ENCODE peak calls at places on chromosomes 13 and 19, in four cellular contexts. E, Z, Q and B are unnamed samples. For H3K36me3 and H3K9me3, the result is how much of the 10 kb centered on the place peaks cover.

GRCh38 chr13:30033681-30034447 is 183.4 kb upstream of the UBL3 start:
- DNase-seq in E (peak), Z (no peak), Q (peak), B (no peak)

GRCh38 chr19:5536337-5536894 is 31.3 kb downstream of the TINCR start:
- DNase-seq in E (peak), Z (no peak), Q (peak), B (no peak)

GRCh38 chr13:60143775-60144174 is 20.0 kb downstream of the DIAPH3 start:
- DNase-seq in E (no peak), Z (no peak), Q (no peak), B (no peak)

GRCh38 chr13:48078251-48078656 is 16.6 kb downstream of the MED4 start:
- DNase-seq in E (no peak), Z (no peak), Q (no peak), B (no peak)

GRCh38 chr13:85601526-85601925 is 197.7 kb downstream of the SLITRK6 start:
- DNase-seq in E (no peak), Z (no peak), Q (peak), B (no peak)

GRCh38 chr13:21078501-21078900 is 17.1 kb upstream of the LATS2 start:
- DNase-seq in E (no peak), Z (no peak), Q (peak), B (no peak)

GRCh38 chr13:30742896-30743295 is 7.6 kb downstream of the ALOX5AP start:
- DNase-seq in E (no peak), Z (no peak), Q (no peak), B (no peak)

GRCh38 chr19:45729774-45730388 is 815 bp downstream of the FBXO46 start:
- DNase-seq in E (no peak), Z (no peak), Q (peak), B (no peak)

GRCh38 chr13:99322297-99323103 is 15.3 kb upstream of the GPR183 start:
- DNase-seq in E (peak), Z (peak), Q (peak), B (no peak)

GRCh38 chr19:46085888-46086287 is 38.6 kb downstream of the IGFL3 start:
- DNase-seq in E (no peak), Z (no peak), Q (no peak), B (no peak)

GRCh38 chr13:33910267-33910666 is 92.3 kb downstream of the RFC3 start:
- DNase-seq in E (no peak), Z (no peak), Q (no peak), B (no peak)

GRCh38 chr19:42401365-42402303 is 11.5 kb upstream of the CNFN start:
- DNase-seq in E (peak), Z (peak), Q (peak), B (no peak)

GRCh38 chr19:784541-784940 is 12.7 kb upstream of the PTBP1 start:
- DNase-seq in E (no peak), Z (no peak), Q (no peak), B (no peak)

GRCh38 chr19:54266133-54266532 is 9.1 kb upstream of the LILRB5 start:
- DNase-seq in E (peak), Z (no peak), Q (peak), B (peak)

GRCh38 chr19:49378501-49378900 is 9.5 kb upstream of the KASH5 start:
- DNase-seq in E (no peak), Z (no peak), Q (no peak), B (no peak)

GRCh38 chr19:36604656-36605100 is 435 bp upstream of the ZNF382 start:
- DNase-seq in E (peak), Z (peak), Q (peak), B (no peak)

GRCh38 chr19:1269065-1269477 is at the start of gene CIRBP:
- DNase-seq in E (peak), Z (peak), Q (peak), B (no peak)

GRCh38 chr13:39350461-39350881 is 252.5 kb downstream of the LHFPL6 start:
- DNase-seq in E (peak), Z (no peak), Q (no peak), B (no peak)

GRCh38 chr19:48618278-48618915 is 581 bp downstream of the RPL18 start:
- DNase-seq in E (no peak), Z (no peak), Q (no peak), B (no peak)

DNA sequence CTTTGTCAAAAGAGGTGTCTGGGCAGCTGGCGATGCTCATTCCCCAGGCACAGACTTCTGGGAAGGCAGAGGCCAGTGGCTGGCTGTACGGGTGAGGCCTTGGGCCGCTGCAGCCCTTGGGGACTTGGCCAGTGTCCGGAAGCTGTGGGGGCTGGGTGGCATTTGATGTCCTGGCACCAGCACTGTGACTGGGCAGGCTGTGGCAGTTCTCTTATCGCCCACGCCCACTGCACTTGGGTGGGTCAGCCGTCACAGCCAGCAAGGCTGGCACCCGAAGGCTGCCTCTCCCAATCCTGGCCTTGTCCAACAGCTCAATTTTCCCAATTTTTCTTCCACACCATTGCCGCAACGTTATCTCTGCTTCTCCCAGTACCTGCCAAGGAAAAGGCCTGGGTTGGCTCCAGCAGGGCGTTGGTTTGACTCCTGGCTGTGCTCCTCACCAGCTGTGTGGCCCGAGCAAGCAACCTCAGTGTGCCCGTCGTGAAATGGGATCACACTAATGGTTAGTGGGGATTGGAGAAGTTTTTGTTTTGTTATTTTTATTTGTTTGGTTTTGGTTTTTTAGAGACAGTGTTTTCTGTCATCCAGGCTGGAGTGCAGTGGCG is 12.7 kb upstream of the SLC44A2 start:
- DNase-seq in E (no peak), Z (no peak), Q (no peak), B (no peak)
- H3K36me3 ChIP-seq in E (under half), Z (under half), Q (under half), B (under half)

DNA sequence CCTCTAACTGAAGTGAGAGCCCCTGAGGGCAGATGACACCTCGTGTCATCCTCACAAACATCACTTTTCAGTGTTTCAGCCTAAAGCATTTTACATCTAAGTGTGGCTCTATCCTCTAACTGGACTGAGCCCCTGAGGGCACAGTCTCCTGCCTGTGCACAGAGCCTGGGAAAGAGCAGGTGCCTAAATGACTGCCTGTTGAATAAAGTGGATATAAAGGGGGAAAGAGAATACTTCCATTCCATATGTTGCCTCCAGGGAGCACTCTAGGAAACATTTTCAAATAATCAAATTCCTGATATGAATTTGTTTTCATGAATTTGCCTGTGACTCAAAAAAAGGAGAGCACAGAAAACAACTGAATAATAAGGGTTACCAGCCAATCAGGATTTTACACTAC is 32.2 kb downstream of the CNMD start:
- DNase-seq in E (peak), Z (no peak), Q (no peak), B (no peak)
- H3K27ac ChIP-seq in E (no peak), Z (no peak), Q (no peak), B (no peak)

DNA sequence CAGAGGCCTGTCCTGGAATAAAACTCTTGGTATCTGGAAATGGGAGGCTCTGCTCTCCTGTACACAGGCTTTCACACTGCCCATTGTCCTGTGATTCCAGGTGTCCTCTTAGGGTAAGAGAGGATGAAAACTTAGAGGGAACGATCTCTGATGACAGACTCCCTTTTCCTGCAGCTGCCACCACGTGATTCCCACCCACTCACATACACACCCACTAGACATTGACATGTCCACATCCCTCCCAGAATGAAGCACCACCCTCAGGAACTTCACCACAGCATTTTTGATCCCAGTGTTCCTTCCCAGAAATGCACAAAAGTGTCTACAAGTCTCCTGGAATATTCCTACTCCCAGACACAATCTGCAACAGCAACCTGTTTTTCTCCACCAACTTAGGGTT is 8.2 kb downstream of the ZNF429 start:
- DNase-seq in E (no peak), Z (no peak), Q (no peak), B (no peak)
- H3K9me3 ChIP-seq in E (under half), Z (under half), Q (half or more), B (under half)

GRCh38 chr13:28340272-28340793 is 154.6 kb downstream of the FLT1 start:
- DNase-seq in E (no peak), Z (no peak), Q (peak), B (no peak)

GRCh38 chr13:28337196-28338045 is 157.5 kb downstream of the FLT1 start:
- DNase-seq in E (peak), Z (no peak), Q (peak), B (no peak)

GRCh38 chr13:28339419-28339818 is 155.5 kb downstream of the FLT1 start:
- DNase-seq in E (no peak), Z (no peak), Q (peak), B (no peak)

GRCh38 chr13:28338202-28338601 is 156.7 kb downstream of the FLT1 start:
- DNase-seq in E (no peak), Z (no peak), Q (peak), B (no peak)

DNA sequence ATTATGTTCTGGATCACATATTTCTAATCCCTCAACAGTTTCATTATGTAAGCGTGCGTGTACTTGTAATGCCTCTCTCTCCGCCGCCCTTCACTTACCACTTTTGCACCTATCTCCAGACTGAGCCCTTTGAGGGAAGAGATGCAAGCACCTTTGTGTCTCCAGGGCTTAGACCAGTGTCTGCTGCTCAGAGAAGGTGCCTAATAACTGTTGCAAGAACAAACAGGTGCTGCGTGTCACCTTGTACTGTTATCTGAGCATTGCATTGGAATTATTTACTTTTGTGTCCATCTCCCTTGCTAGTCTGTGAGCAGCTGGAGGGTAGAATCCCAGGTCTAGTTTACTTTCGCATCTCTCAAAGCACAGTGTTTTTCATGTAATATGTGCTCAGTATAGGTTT is 156.2 kb downstream of the FLT1 start:
- DNase-seq in E (no peak), Z (no peak), Q (no peak), B (no peak)
- H3K36me3 ChIP-seq in E (under half), Z (under half), Q (under half), B (under half)

DNA sequence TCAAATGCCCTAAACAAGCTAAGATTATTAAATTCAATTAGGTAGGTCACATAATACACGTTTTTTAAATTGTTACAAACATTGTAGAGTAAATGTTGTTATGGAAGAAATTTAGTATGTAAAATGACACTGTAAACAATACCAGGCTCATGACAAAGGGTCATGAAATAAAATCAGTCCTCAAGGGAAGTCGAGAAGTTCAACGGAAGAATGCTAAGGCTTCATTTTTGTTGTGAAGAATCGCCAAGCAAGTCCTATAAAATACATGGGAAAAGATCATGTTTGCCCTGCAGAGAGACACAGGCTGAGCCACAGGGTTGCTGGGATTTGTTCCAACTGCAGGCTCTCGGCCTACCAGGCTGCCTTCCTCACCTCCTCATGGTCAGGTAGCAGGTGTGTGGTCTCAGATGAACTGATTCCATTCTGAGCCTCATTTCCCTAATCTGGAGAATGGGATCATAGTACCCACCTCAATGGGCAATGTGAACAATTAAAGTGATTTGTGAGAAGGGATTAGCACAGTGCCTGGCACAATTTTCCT is 115.0 kb upstream of the SPATA13 start:
- DNase-seq in E (no peak), Z (no peak), Q (no peak), B (no peak)
- H3K27ac ChIP-seq in E (no peak), Z (no peak), Q (no peak), B (no peak)